ENCODE peak calls at places on chromosomes 3 and 15, in five cellular contexts. F is H9, D is neuronal stem cell, I is trophoblast cell, V is mesenchymal stem cell. Q is an unnamed sample.

GRCh38 chr3:138608322-138609214 is at the start of gene FAIM:
- DNase-seq in F (peak; percentile 64), D (peak; percentile 46), I (peak; percentile 52), V (peak; percentile 70), Q (peak; percentile 62)

GRCh38 chr3:143362115-143362992 is 242.8 kb downstream of the CHST2 start:
- DNase-seq in F (no peak), D (no peak), I (no peak), V (peak; percentile 4), Q (no peak)

GRCh38 chr3:195001261-195001660 is 269.7 kb downstream of the XXYLT1 start:
- DNase-seq in F (no peak), D (no peak), I (no peak), V (no peak), Q (no peak)

GRCh38 chr3:104206925-104207324 is 1159.8 kb upstream of the ALCAM start:
- DNase-seq in F (no peak), D (no peak), I (no peak), V (no peak), Q (no peak)

GRCh38 chr15:65413760-65414144 is 9.0 kb downstream of the IGDCC4 start:
- DNase-seq in F (no peak), D (no peak), I (no peak), V (no peak), Q (no peak)

GRCh38 chr3:186432189-186432588 is 70.2 kb upstream of the DGKG start:
- DNase-seq in F (no peak), D (no peak), I (no peak), V (peak; percentile 28), Q (peak; percentile 11)

GRCh38 chr15:56821721-56822425 is 88.6 kb upstream of the ZNF280D start:
- DNase-seq in F (peak; percentile 59), D (peak; percentile 14), I (peak; percentile 46), V (peak; percentile 66), Q (peak; percentile 77)

GRCh38 chr3:13235897-13236296 is 162.7 kb upstream of the IQSEC1 start:
- DNase-seq in F (no peak), D (no peak), I (no peak), V (no peak), Q (no peak)

GRCh38 chr3:68067314-68067713 is 412.9 kb upstream of the SUCLG2 start:
- DNase-seq in F (no peak), D (no peak), I (no peak), V (no peak), Q (no peak)

GRCh38 chr3:179948740-179949139 is 88.0 kb downstream of the PEX5L start:
- DNase-seq in F (no peak), D (no peak), I (no peak), V (no peak), Q (no peak)

GRCh38 chr3:101861212-101861977 is 12.1 kb downstream of the NFKBIZ start:
- DNase-seq in F (no peak), D (no peak), I (no peak), V (peak; percentile 83), Q (peak; percentile 56)

GRCh38 chr15:69469467-69470191 is 17.0 kb downstream of the RPLP1 start:
- DNase-seq in F (no peak), D (no peak), I (no peak), V (peak; percentile 49), Q (peak; percentile 56)

GRCh38 chr3:112119686-112120484 is 13.2 kb downstream of the GCSAM start:
- DNase-seq in F (no peak), D (no peak), I (no peak), V (no peak), Q (no peak)

GRCh38 chr3:53478921-53479664 is 15.3 kb upstream of the CACNA1D start:
- DNase-seq in F (no peak), D (no peak), I (no peak), V (no peak), Q (no peak)

GRCh38 chr3:59783468-59783988 is 733.7 kb upstream of the CFAP20DC start:
- DNase-seq in F (no peak), D (no peak), I (no peak), V (no peak), Q (no peak)

GRCh38 chr3:127691494-127691893 is 18.7 kb downstream of the ABTB1 start:
- DNase-seq in F (no peak), D (no peak), I (no peak), V (no peak), Q (no peak)

DNA sequence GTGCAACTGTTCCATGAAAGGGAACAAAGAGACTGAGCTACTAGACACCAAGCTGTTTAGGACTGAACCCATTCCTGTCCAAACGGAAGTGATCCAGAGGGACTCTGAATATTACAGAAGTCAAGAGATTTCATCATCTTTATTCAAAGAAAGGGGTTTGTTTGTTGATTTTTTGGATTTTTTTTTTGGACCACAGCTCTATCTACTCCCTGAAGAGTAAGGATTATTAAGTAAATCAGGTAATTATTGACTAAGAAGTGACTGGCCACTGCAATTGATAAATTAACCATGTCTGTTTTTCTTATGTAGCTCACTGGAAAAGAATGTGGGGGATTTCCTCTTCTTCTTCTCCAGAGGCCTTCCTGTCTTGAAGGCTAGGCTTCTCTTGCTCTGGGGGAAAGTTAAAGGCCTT is 146.6 kb upstream of the TPM1 start:
- DNase-seq in F (no peak), D (no peak), I (no peak), V (peak; percentile 95), Q (peak; percentile 95)
- H4K91ac ChIP-seq in F (peak overlapping the region; percentile 88), D (no peak overlapping the region), I (peak overlapping the region; percentile 100), V (peak overlapping the region; percentile 99), Q (peak overlapping the region; percentile 100)

GRCh38 chr3:129343643-129344360 is 65.1 kb downstream of the HMCES start:
- DNase-seq in F (peak; percentile 77), D (peak; percentile 39), I (peak; percentile 33), V (peak; percentile 39), Q (no peak)

GRCh38 chr3:129345281-129345680 is 66.6 kb downstream of the HMCES start:
- DNase-seq in F (no peak), D (no peak), I (no peak), V (no peak), Q (no peak)

GRCh38 chr3:129346690-129347440 is 68.2 kb downstream of the HMCES start:
- DNase-seq in F (no peak), D (no peak), I (peak; percentile 57), V (no peak), Q (no peak)

GRCh38 chr3:129345971-129346370 is 67.3 kb downstream of the HMCES start:
- DNase-seq in F (no peak), D (no peak), I (no peak), V (no peak), Q (no peak)

GRCh38 chr3:129344540-129345220 is 66.0 kb downstream of the HMCES start:
- DNase-seq in F (peak; percentile 87), D (no peak), I (peak; percentile 12), V (no peak), Q (no peak)
- H3K4ac ChIP-seq in F (no peak overlapping the region), D (peak overlapping the region; percentile 76), I (no peak overlapping the region), V (no peak overlapping the region), Q (no peak overlapping the region)

GRCh38 chr3:184765047-184765729 is 46.8 kb upstream of the VPS8 start:
- DNase-seq in F (no peak), D (no peak), I (peak; percentile 86), V (no peak), Q (no peak)

GRCh38 chr3:184761976-184762375 is 50.0 kb upstream of the VPS8 start:
- DNase-seq in F (no peak), D (no peak), I (no peak), V (no peak), Q (no peak)

GRCh38 chr3:184765730-184766074 is 46.3 kb upstream of the VPS8 start:
- DNase-seq in F (no peak), D (no peak), I (peak; percentile 90), V (no peak), Q (peak; percentile 74)

GRCh38 chr3:184766555-184767261 is 45.3 kb upstream of the VPS8 start:
- DNase-seq in F (peak; percentile 54), D (no peak), I (peak; percentile 24), V (peak; percentile 71), Q (peak; percentile 76)

GRCh38 chr3:184764176-184764575 is 47.8 kb upstream of the VPS8 start:
- DNase-seq in F (no peak), D (no peak), I (no peak), V (no peak), Q (no peak)
- H4K91ac ChIP-seq in F (no peak overlapping the region), D (no peak overlapping the region), I (no peak overlapping the region), V (no peak overlapping the region), Q (no peak overlapping the region)

GRCh38 chr3:140308535-140308934 is 369.3 kb upstream of the TRIM42 start:
- DNase-seq in F (no peak), D (no peak), I (no peak), V (no peak), Q (no peak)
- H3K4ac ChIP-seq in F (no peak overlapping the region), D (no peak overlapping the region), I (no peak overlapping the region), V (no peak overlapping the region), Q (no peak overlapping the region)

GRCh38 chr3:156639414-156640023 is 34.9 kb upstream of the TIPARP start:
- DNase-seq in F (no peak), D (no peak), I (no peak), V (no peak), Q (no peak)

GRCh38 chr3:156641261-156641975 is 33.0 kb upstream of the TIPARP start:
- DNase-seq in F (no peak), D (no peak), I (no peak), V (no peak), Q (no peak)

GRCh38 chr3:156643729-156644389 is 30.5 kb upstream of the TIPARP start:
- DNase-seq in F (no peak), D (no peak), I (peak; percentile 54), V (peak; percentile 84), Q (peak; percentile 75)

GRCh38 chr3:156644958-156645357 is 29.4 kb upstream of the TIPARP start:
- DNase-seq in F (no peak), D (no peak), I (no peak), V (no peak), Q (no peak)

GRCh38 chr3:156642750-156643728 is 31.4 kb upstream of the TIPARP start:
- DNase-seq in F (no peak), D (no peak), I (no peak), V (peak; percentile 63), Q (no peak)
- H4K91ac ChIP-seq in F (no peak overlapping the region), D (no peak overlapping the region), I (no peak overlapping the region), V (peak overlapping the region; percentile 90), Q (no peak overlapping the region)

DNA sequence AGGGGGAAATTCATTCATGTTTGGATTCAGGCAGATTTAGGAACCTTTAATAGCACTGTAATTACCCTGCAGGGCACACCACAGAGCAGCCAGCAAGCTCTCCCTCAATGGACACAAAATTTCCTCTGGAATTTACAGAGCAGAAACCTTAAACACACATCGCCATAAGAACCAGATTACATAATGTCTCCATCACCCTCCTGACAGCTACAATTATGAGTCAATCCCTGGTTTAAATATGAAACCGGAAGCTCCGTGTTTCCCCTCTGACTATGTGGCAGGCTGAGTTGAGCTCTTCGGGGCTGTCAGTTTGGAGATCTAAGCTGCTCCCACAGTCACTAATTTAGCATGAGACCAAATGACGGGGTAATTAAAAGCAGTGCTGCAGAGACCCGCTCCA is 134.6 kb downstream of the TMCO5A start:
- DNase-seq in F (no peak), D (no peak), I (peak; percentile 16), V (peak; percentile 84), Q (peak; percentile 85)
- H3K4ac ChIP-seq in F (no peak overlapping the region), D (no peak overlapping the region), I (no peak overlapping the region), V (no peak overlapping the region), Q (peak overlapping the region; percentile 61)

GRCh38 chr3:150797155-150797554 is 34.2 kb upstream of the SIAH2 start:
- DNase-seq in F (no peak), D (no peak), I (peak; percentile 74), V (peak; percentile 10), Q (no peak)
- H4K91ac ChIP-seq in F (no peak overlapping the region), D (no peak overlapping the region), I (no peak overlapping the region), V (no peak overlapping the region), Q (no peak overlapping the region)

Q was measured in IMR-90.